ENCODE peak calls at places on chromosomes 7 and 10, in six cellular contexts. H is AG04450, Z is tibial artery, D is left lung, X is A549, Q is H1. B is an unnamed sample.

GRCh38 chr10:102242118-102242485 is 790 bp upstream of the PITX3 start:
- DNase-seq in Q (no peak), Z (no peak), D (no peak), X (no peak), H (no peak), B (no peak)

GRCh38 chr7:76314042-76314721 is 11.7 kb downstream of the HSPB1 start:
- DNase-seq in Z (peak; percentile 96), Q (peak; percentile 95), H (peak; percentile 84), D (peak; percentile 97), X (peak; percentile 92), B (peak; percentile 96)

GRCh38 chr7:36723951-36724664 is at the start of gene AOAH:
- DNase-seq in Q (no peak), X (no peak), D (peak; percentile 79), Z (peak; percentile 76), H (no peak), B (peak; percentile 86)

GRCh38 chr10:78552261-78552811 is 516.4 kb upstream of the ZMIZ1 start:
- DNase-seq in Q (no peak), Z (peak; percentile 84), X (no peak), D (peak; percentile 51), H (peak; percentile 27), B (no peak)

GRCh38 chr10:70634011-70634410 is 31.5 kb upstream of the PRF1 start:
- DNase-seq in H (no peak), Z (no peak), Q (peak; percentile 51), D (no peak), X (no peak), B (no peak)

GRCh38 chr10:103470755-103471653 is 8.0 kb downstream of the CALHM3 start:
- DNase-seq in Z (peak; percentile 54), X (no peak), D (peak; percentile 65), Q (no peak), H (no peak), B (peak; percentile 66)

GRCh38 chr10:13801907-13802288 is 215.1 kb downstream of the PRPF18 start:
- DNase-seq in Q (no peak), Z (no peak), X (no peak), D (no peak), H (no peak), B (no peak)

GRCh38 chr7:101594790-101595189 is 34.3 kb downstream of the MYL10 start:
- DNase-seq in Z (no peak), H (no peak), Q (no peak), D (no peak), X (no peak), B (no peak)

GRCh38 chr10:130485241-130485957 is 349.2 kb downstream of the GLRX3 start:
- DNase-seq in Q (no peak), X (no peak), Z (no peak), H (no peak), D (no peak), B (no peak)

GRCh38 chr7:572668-573495 is 53.2 kb upstream of the PDGFA start:
- DNase-seq in D (no peak), H (no peak), X (no peak), Z (no peak), Q (peak; percentile 27), B (no peak)

GRCh38 chr7:46933596-46933995 is 648.3 kb downstream of the TNS3 start:
- DNase-seq in X (no peak), Z (no peak), D (no peak), Q (no peak), H (no peak), B (no peak)

GRCh38 chr7:2107386-2108085 is 125.2 kb downstream of the MAD1L1 start:
- DNase-seq in D (no peak), X (no peak), Z (no peak), Q (no peak), H (no peak), B (no peak)

GRCh38 chr7:2110586-2111396 is 122.0 kb downstream of the MAD1L1 start:
- DNase-seq in Q (no peak), D (no peak), X (no peak), Z (no peak), H (no peak), B (no peak)

GRCh38 chr7:2109936-2110585 is 122.7 kb downstream of the MAD1L1 start:
- DNase-seq in Z (no peak), Q (no peak), X (peak; percentile 87), H (peak; percentile 61), D (no peak), B (no peak)

GRCh38 chr7:2108501-2109250 is 124.1 kb downstream of the MAD1L1 start:
- DNase-seq in D (no peak), X (no peak), Q (no peak), Z (no peak), H (no peak), B (no peak)

DNA sequence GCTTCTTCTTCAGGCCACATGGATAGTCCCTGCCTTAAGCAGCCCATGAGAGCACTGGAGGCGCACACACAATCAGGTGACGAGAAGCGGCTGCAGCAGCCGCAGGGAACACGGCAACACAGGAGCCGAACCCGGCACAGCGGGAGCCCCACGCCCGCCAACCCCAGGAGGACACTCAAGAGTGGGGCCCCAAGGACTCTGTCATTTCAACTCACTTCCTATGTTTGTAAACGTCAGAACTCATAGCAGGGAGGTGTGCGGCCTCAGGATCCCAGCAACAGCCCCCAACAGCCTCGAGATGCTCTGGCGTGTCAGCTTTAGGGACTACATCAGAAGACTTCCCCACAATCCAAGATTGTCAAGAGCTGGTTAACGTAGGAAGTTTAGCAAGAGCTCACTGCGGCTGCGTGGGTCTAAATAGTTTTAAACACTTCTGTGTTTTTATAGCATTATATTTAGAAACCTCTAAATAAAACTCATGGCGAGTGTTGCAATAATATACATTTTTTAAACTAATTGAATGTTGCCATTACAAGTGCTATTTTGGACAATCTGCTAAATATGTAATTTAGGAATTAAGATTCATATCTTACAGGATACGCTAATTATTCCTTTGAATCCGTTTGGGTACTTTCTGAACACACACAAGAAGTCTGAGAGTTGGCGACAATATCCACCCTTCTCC is 123.4 kb downstream of the MAD1L1 start:
- DNase-seq in X (no peak), Z (no peak), H (no peak), D (no peak), Q (no peak), B (no peak)
- H3K4me3 ChIP-seq in X (no peak overlapping the region), Z (no peak overlapping the region), H (no peak overlapping the region), D (no peak overlapping the region), Q (no peak overlapping the region), B (no peak overlapping the region)

GRCh38 chr7:7989133-7989984 is 20.8 kb downstream of the GLCCI1 start:
- DNase-seq in D (no peak), X (no peak), Q (no peak), H (no peak), Z (no peak), B (no peak)
- H3K4me3 ChIP-seq in D (no peak overlapping the region), X (no peak overlapping the region), Q (no peak overlapping the region), H (no peak overlapping the region), Z (no peak overlapping the region), B (peak overlapping the region; percentile 1)

DNA sequence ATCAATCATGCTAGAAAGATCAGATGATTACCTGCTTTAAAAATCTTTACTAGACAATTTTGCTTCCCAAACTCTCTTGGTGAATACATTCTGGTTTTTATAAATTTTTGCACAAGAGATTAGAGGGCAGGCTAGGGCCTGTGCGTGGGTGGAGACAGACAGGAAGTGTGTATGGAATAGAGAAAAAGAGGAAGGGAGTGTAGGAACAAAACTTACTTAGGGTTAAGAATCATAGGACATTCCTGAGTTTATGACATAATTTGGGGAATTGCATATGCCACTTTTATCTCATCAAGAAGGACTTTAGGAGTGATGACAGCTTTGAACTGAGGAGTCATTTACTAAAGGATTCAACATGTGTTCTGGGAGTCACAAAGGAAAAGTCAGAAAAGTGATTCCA is 31.3 kb downstream of the LAMB1 start:
- DNase-seq in H (no peak), Z (peak; percentile 43), X (no peak), D (no peak), Q (no peak), B (peak; percentile 65)
- H3K4me3 ChIP-seq in H (no peak overlapping the region), Z (no peak overlapping the region), X (no peak overlapping the region), D (no peak overlapping the region), Q (no peak overlapping the region), B (no peak overlapping the region)

GRCh38 chr7:32957326-32958045 is at the start of gene FKBP9:
- DNase-seq in Z (peak; percentile 77), H (no peak), D (peak; percentile 89), Q (no peak), X (peak; percentile 96), B (peak; percentile 90)
- H3K4me3 ChIP-seq in Z (peak within 1 kb of the TSS; percentile 83), H (peak within 1 kb of the TSS; percentile 88), D (peak within 1 kb of the TSS; percentile 98), Q (peak within 1 kb of the TSS; percentile 62), X (peak within 1 kb of the TSS; percentile 84), B (peak within 1 kb of the TSS; percentile 96)

DNA sequence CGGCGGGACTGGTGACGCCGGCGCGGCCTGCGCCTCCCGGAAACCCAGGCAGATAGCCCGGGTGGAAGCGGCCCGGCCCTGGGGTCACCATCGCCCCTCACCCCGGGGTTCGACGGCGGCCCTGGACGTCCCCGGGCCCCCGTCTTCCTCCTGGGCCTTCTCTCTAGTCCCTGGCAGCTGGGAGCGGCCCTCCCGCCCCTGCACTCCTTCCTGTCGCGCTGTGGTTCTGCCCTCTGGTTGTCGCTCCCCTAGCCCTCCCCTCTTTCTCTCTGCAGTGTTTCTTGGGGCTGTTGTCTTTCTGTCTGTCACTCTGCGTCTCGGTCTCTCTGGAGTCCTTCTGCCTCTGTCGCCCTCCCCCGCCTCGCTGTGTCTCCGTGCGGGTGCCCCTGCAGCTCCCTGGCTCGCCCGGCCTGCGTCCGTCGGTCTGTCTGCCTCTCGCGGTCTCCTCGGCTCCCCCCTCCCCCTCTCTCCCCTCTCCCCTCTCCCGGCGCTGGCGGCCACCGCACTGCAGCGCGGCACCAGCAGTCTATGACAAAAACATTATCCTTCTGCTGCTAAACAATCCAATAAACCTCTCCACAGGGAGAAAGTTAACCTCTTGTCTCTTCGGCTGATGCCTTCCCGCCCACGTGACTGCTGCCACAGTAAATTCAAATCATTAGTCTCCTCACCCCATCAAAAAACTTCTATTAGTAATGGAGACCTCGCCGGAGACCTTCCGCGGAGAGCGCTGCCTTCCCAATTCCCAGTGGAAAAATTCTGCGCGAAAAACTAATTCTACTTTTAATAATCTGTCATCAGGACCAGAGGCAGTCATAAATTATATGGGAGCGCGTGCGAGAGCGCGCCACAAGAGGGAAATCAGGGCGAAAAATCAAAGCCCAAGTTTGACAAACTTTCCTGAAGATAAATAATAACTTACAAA is 90.3 kb upstream of the PAX2 start:
- DNase-seq in H (no peak), Q (no peak), D (no peak), X (no peak), Z (no peak), B (no peak)
- H3K4me3 ChIP-seq in H (no peak overlapping the region), Q (peak overlapping the region; percentile 51), D (no peak overlapping the region), X (peak overlapping the region; percentile 56), Z (no peak overlapping the region), B (peak overlapping the region; percentile 21)

DNA sequence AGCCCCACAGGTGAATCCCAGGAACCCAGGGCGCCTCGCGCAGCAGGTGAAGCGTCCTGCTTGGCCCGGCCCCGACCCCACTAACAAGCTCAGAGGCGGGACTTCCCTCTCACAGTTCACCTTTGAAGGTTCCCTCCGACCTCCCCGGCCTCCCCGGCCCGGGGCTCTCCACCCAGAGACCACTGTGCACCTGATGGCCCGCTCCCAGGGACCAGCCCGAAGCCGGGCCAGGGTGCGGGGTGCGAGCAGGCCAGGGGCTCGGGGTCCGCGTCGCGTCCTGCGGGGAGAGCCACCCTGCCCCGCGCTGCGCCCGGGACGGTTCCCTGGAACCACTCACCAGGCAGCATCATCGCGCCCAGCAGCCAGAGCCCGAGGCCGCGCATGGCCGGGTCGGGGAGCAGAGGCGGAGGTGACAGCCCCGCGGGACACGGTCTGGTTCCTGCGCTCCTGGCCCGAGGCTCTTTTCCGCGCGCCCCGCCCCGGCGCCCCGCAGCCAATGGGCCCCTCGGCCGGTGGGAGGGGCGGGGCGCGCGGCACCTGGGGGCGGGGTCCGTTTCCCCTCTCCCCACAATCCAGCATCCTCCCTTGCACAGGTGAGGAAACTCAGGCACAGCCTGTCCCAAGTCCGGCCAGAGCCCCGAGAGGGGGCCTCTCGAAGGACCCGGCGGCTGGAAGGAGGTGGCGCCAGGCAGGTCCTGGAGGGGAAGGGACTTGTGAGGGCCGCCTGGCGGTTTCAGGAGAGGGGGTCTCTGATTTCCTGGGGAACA is at the start of gene ADAM8:
- DNase-seq in H (no peak), Z (no peak), Q (peak; percentile 25), D (no peak), X (no peak), B (peak; percentile 77)
- H3K4me3 ChIP-seq in H (peak within 1 kb of the TSS; percentile 7), Z (peak within 1 kb of the TSS; percentile 18), Q (peak within 1 kb of the TSS; percentile 26), D (no peak within 1 kb of the TSS), X (no peak within 1 kb of the TSS), B (peak within 1 kb of the TSS; percentile 50)

GRCh38 chr10:788796-789748 is 99.6 kb upstream of the DIP2C start:
- DNase-seq in D (peak; percentile 66), Q (no peak), H (peak; percentile 20), Z (peak; percentile 66), X (peak; percentile 95), B (peak; percentile 80)
- H3K4me3 ChIP-seq in D (no peak overlapping the region), Q (peak overlapping the region; percentile 19), H (peak overlapping the region; percentile 36), Z (peak overlapping the region; percentile 34), X (peak overlapping the region; percentile 76), B (peak overlapping the region; percentile 46)

B was measured in lower lobe of right lung.